ENCODE peak calls at places on chromosome 1, in six cellular contexts. I, Z, C, P, L and E are unnamed samples.

GRCh38 chr1:35452086-35452485 is 105.1 kb downstream of the KIAA0319L start:
- DNase-seq in I (no peak), Z (no peak), C (no peak), P (no peak), L (no peak), E (peak)

GRCh38 chr1:92934395-92935378 is 26.6 kb downstream of the DIPK1A start:
- DNase-seq in I (no peak), Z (no peak), C (no peak), P (no peak), L (no peak), E (no peak)

GRCh38 chr1:8396912-8397406 is 79.0 kb downstream of the SLC45A1 start:
- DNase-seq in I (no peak), Z (no peak), C (no peak), P (no peak), L (no peak), E (no peak)

GRCh38 chr1:93442276-93442675 is 5.6 kb upstream of the FNBP1L start:
- DNase-seq in I (no peak), Z (peak), C (no peak), P (no peak), L (no peak), E (no peak)

GRCh38 chr1:15213333-15213732 is 33.7 kb upstream of the FHAD1 start:
- DNase-seq in I (no peak), Z (no peak), C (no peak), P (no peak), L (no peak), E (no peak)

GRCh38 chr1:241408170-241408569 is 51.2 kb upstream of the RGS7 start:
- DNase-seq in I (peak), Z (no peak), C (no peak), P (no peak), L (no peak), E (no peak)

GRCh38 chr1:59057211-59057694 is 239.6 kb upstream of the FGGY start:
- DNase-seq in I (peak), Z (no peak), C (no peak), P (no peak), L (no peak), E (no peak)

GRCh38 chr1:166235728-166236127 is 68.9 kb upstream of the FAM78B start:
- DNase-seq in I (no peak), Z (no peak), C (no peak), P (no peak), L (no peak), E (no peak)

GRCh38 chr1:61109158-61109557 is 26.8 kb downstream of the NFIA start:
- DNase-seq in I (no peak), Z (no peak), C (no peak), P (no peak), L (no peak), E (no peak)

GRCh38 chr1:1889847-1890505 is 911 bp downstream of the GNB1 start:
- DNase-seq in I (peak), Z (peak), C (no peak), P (peak), L (peak), E (peak)

GRCh38 chr1:109719337-109719837 is 7.3 kb downstream of the GSTM5 start:
- DNase-seq in I (no peak), Z (no peak), C (no peak), P (no peak), L (no peak), E (no peak)

GRCh38 chr1:110596312-110596711 is 9.8 kb downstream of the KCNA2 start:
- DNase-seq in I (no peak), Z (no peak), C (no peak), P (no peak), L (no peak), E (no peak)